ENCODE peak calls at places on chromosomes 3 and 15, in four cellular contexts. One of them, this sample, is unnamed.

GRCh38 chr15:45372032-45372995 is 6.0 kb downstream of the GATM start:
- DNase-seq in hypothalamus: no peak
- DNase-seq in brain microvascular endothelial cell: no peak
- DNase-seq in activated T-cell treated with anti-CD3 and anti-CD28 coated beads, Interleukin-2, amount 50 U/mL, for 24 hours: no peak
- DNase-seq in this sample: no peak

GRCh38 chr15:81189583-81190283 is 6.9 kb upstream of the IL16 start:
- DNase-seq in hypothalamus: no peak
- DNase-seq in brain microvascular endothelial cell: peak
- DNase-seq in activated T-cell treated with anti-CD3 and anti-CD28 coated beads, Interleukin-2, amount 50 U/mL, for 24 hours: no peak
- DNase-seq in this sample: peak

GRCh38 chr15:59838900-59839299 is 149.8 kb upstream of the BNIP2 start:
- DNase-seq in hypothalamus: no peak
- DNase-seq in brain microvascular endothelial cell: no peak
- DNase-seq in activated T-cell treated with anti-CD3 and anti-CD28 coated beads, Interleukin-2, amount 50 U/mL, for 24 hours: no peak
- DNase-seq in this sample: no peak

GRCh38 chr15:78167227-78167888 is 18.2 kb downstream of the IDH3A start:
- DNase-seq in hypothalamus: no peak
- DNase-seq in brain microvascular endothelial cell: no peak
- DNase-seq in activated T-cell treated with anti-CD3 and anti-CD28 coated beads, Interleukin-2, amount 50 U/mL, for 24 hours: no peak
- DNase-seq in this sample: no peak

GRCh38 chr15:25185791-25186190 is 231.0 kb downstream of the SNRPN start:
- DNase-seq in hypothalamus: no peak
- DNase-seq in brain microvascular endothelial cell: no peak
- DNase-seq in activated T-cell treated with anti-CD3 and anti-CD28 coated beads, Interleukin-2, amount 50 U/mL, for 24 hours: no peak
- DNase-seq in this sample: no peak

GRCh38 chr15:100383302-100384107 is 41.7 kb upstream of the ADAMTS17 start:
- DNase-seq in hypothalamus: no peak
- DNase-seq in brain microvascular endothelial cell: peak
- DNase-seq in activated T-cell treated with anti-CD3 and anti-CD28 coated beads, Interleukin-2, amount 50 U/mL, for 24 hours: no peak
- DNase-seq in this sample: no peak

GRCh38 chr15:72521682-72522081 is 47.6 kb downstream of the ARIH1 start:
- DNase-seq in hypothalamus: no peak
- DNase-seq in brain microvascular endothelial cell: peak
- DNase-seq in activated T-cell treated with anti-CD3 and anti-CD28 coated beads, Interleukin-2, amount 50 U/mL, for 24 hours: no peak
- DNase-seq in this sample: no peak

GRCh38 chr3:126519506-126520455 is 2.2 kb upstream of the UROC1 start:
- DNase-seq in hypothalamus: no peak
- DNase-seq in brain microvascular endothelial cell: no peak
- DNase-seq in activated T-cell treated with anti-CD3 and anti-CD28 coated beads, Interleukin-2, amount 50 U/mL, for 24 hours: no peak
- DNase-seq in this sample: no peak

GRCh38 chr3:53259427-53260259 is 3.8 kb upstream of the TKT start:
- DNase-seq in hypothalamus: no peak
- DNase-seq in brain microvascular endothelial cell: no peak
- DNase-seq in activated T-cell treated with anti-CD3 and anti-CD28 coated beads, Interleukin-2, amount 50 U/mL, for 24 hours: no peak
- DNase-seq in this sample: no peak